ENCODE peak calls at places on chromosomes 12 and 14, in five cellular contexts. One of them, this sample, is unnamed.

GRCh38 chr12:108306014-108306501 is 33.1 kb downstream of the CMKLR1 start:
- DNase-seq in tibial artery: no peak
- DNase-seq in ovary: no peak
- DNase-seq in keratinocyte: no peak
- DNase-seq in fibroblast of mammary gland: peak
- DNase-seq in this sample: no peak

GRCh38 chr12:54038760-54039414 is 6.0 kb downstream of the HOXC5 start:
- DNase-seq in tibial artery: peak
- DNase-seq in ovary: peak
- DNase-seq in keratinocyte: no peak
- DNase-seq in fibroblast of mammary gland: peak
- DNase-seq in this sample: no peak

GRCh38 chr12:84697141-84697540 is 215.5 kb downstream of the SLC6A15 start:
- DNase-seq in tibial artery: no peak
- DNase-seq in ovary: no peak
- DNase-seq in keratinocyte: no peak
- DNase-seq in fibroblast of mammary gland: no peak
- DNase-seq in this sample: no peak

GRCh38 chr14:50774542-50775267 is 56.3 kb downstream of the NIN start:
- DNase-seq in tibial artery: peak
- DNase-seq in ovary: no peak
- DNase-seq in keratinocyte: no peak
- DNase-seq in fibroblast of mammary gland: peak
- DNase-seq in this sample: no peak

GRCh38 chr12:91142184-91142583 is 30.9 kb upstream of the LUM start:
- DNase-seq in tibial artery: no peak
- DNase-seq in ovary: peak
- DNase-seq in keratinocyte: no peak
- DNase-seq in fibroblast of mammary gland: peak
- DNase-seq in this sample: no peak

GRCh38 chr14:61466249-61466904 is 145.0 kb downstream of the PRKCH start:
- DNase-seq in tibial artery: peak
- DNase-seq in ovary: peak
- DNase-seq in keratinocyte: peak
- DNase-seq in fibroblast of mammary gland: peak
- DNase-seq in this sample: peak

GRCh38 chr12:92068441-92068840 is 77.2 kb downstream of the BTG1 start:
- DNase-seq in tibial artery: no peak
- DNase-seq in ovary: no peak
- DNase-seq in keratinocyte: no peak
- DNase-seq in fibroblast of mammary gland: no peak
- DNase-seq in this sample: no peak

GRCh38 chr12:127579446-127579845 is 687.5 kb upstream of the TMEM132C start:
- DNase-seq in tibial artery: no peak
- DNase-seq in ovary: no peak
- DNase-seq in keratinocyte: no peak
- DNase-seq in fibroblast of mammary gland: no peak
- DNase-seq in this sample: no peak

GRCh38 chr14:101963052-101963451 is 1.3 kb upstream of the DYNC1H1 start:
- DNase-seq in tibial artery: no peak
- DNase-seq in ovary: no peak
- DNase-seq in keratinocyte: no peak
- DNase-seq in fibroblast of mammary gland: no peak
- DNase-seq in this sample: no peak

GRCh38 chr12:6786416-6787094 is 2.8 kb upstream of the CD4 start:
- DNase-seq in tibial artery: no peak
- DNase-seq in ovary: no peak
- DNase-seq in keratinocyte: no peak
- DNase-seq in fibroblast of mammary gland: no peak
- DNase-seq in this sample: no peak

GRCh38 chr12:57693317-57693658 is 644 bp upstream of the OS9 start:
- DNase-seq in tibial artery: no peak
- DNase-seq in ovary: no peak
- DNase-seq in keratinocyte: no peak
- DNase-seq in fibroblast of mammary gland: no peak
- DNase-seq in this sample: no peak

GRCh38 chr14:55873229-55873628 is 245.0 kb upstream of the PELI2 start:
- DNase-seq in tibial artery: no peak
- DNase-seq in ovary: no peak
- DNase-seq in keratinocyte: no peak
- DNase-seq in fibroblast of mammary gland: no peak
- DNase-seq in this sample: no peak

GRCh38 chr14:77053046-77053841 is 24.7 kb upstream of the IRF2BPL start:
- DNase-seq in tibial artery: peak
- DNase-seq in ovary: peak
- DNase-seq in keratinocyte: no peak
- DNase-seq in fibroblast of mammary gland: no peak
- DNase-seq in this sample: peak
- TF ChIP-seq CTCF in tibial artery: peak
- TF ChIP-seq CTCF in ovary: peak
- TF ChIP-seq CTCF in keratinocyte: peak
- TF ChIP-seq CTCF in fibroblast of mammary gland: peak
- TF ChIP-seq CTCF in this sample: peak

GRCh38 chr12:15011162-15011561 is 38.3 kb downstream of the PDE6H start:
- DNase-seq in tibial artery: no peak
- DNase-seq in ovary: no peak
- DNase-seq in keratinocyte: no peak
- DNase-seq in fibroblast of mammary gland: peak
- DNase-seq in this sample: no peak
- TF ChIP-seq CTCF in tibial artery: no peak
- TF ChIP-seq CTCF in ovary: no peak
- TF ChIP-seq CTCF in keratinocyte: peak
- TF ChIP-seq CTCF in fibroblast of mammary gland: peak
- TF ChIP-seq CTCF in this sample: no peak

GRCh38 chr12:100133200-100133599 is 9.5 kb downstream of the BLTP3B start:
- DNase-seq in tibial artery: no peak
- DNase-seq in ovary: no peak
- DNase-seq in keratinocyte: no peak
- DNase-seq in fibroblast of mammary gland: no peak
- DNase-seq in this sample: no peak

GRCh38 chr12:100127766-100128508 is 14.7 kb downstream of the BLTP3B start:
- DNase-seq in tibial artery: no peak
- DNase-seq in ovary: no peak
- DNase-seq in keratinocyte: no peak
- DNase-seq in fibroblast of mammary gland: peak
- DNase-seq in this sample: no peak

GRCh38 chr12:100123316-100124095 is 19.2 kb downstream of the BLTP3B start:
- DNase-seq in tibial artery: no peak
- DNase-seq in ovary: no peak
- DNase-seq in keratinocyte: no peak
- DNase-seq in fibroblast of mammary gland: no peak
- DNase-seq in this sample: no peak

DNA sequence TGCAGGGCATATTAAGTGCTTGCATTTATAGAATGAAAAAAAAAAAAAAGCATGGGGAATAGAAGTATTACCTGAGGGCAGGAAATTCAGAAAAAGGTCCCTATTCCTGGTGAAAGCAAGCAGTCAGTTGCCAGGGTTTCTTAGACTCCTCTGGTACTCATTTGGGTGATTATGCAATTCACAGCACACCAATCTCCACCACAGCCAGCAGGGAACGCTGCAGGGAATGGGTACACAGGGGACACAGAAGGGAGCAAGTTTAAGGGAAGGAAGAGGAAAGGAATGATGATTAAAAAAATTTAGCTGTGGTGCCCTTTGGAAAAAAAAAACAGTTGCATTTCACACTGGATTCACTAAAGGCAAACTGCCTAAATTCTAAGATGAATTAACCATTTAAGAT is 14.2 kb downstream of the BLTP3B start:
- DNase-seq in tibial artery: peak
- DNase-seq in ovary: no peak
- DNase-seq in keratinocyte: peak
- DNase-seq in fibroblast of mammary gland: peak
- DNase-seq in this sample: peak
- TF ChIP-seq CTCF in tibial artery: peak
- TF ChIP-seq CTCF in ovary: no peak
- TF ChIP-seq CTCF in keratinocyte: peak
- TF ChIP-seq CTCF in fibroblast of mammary gland: peak
- TF ChIP-seq CTCF in this sample: peak

GRCh38 chr12:78612224-78612623 is 252.3 kb upstream of the SYT1 start:
- DNase-seq in tibial artery: no peak
- DNase-seq in ovary: no peak
- DNase-seq in keratinocyte: no peak
- DNase-seq in fibroblast of mammary gland: no peak
- DNase-seq in this sample: no peak

GRCh38 chr12:78622529-78623221 is 241.9 kb upstream of the SYT1 start:
- DNase-seq in tibial artery: no peak
- DNase-seq in ovary: no peak
- DNase-seq in keratinocyte: no peak
- DNase-seq in fibroblast of mammary gland: no peak
- DNase-seq in this sample: no peak

DNA sequence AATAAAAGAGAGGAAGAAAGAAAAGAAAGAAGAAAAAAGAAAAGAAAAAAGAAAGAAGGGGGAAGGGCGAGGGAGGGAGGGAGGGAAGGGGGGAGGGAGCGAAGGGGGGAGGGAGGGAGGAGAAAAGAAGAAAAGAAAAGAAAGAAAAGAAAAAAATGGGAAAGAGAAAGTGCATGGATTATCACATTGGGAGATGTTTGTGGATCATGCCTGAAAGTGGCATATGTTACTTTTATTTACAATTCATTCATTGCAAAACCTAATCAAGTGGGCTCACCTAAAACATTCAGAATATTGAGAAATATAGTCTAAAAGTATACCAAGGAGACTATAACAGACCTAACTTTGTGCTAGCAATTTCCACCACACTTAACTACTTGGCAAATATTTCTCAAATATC is 246.9 kb upstream of the SYT1 start:
- DNase-seq in tibial artery: no peak
- DNase-seq in ovary: no peak
- DNase-seq in keratinocyte: no peak
- DNase-seq in fibroblast of mammary gland: no peak
- DNase-seq in this sample: no peak
- TF ChIP-seq CTCF in tibial artery: no peak
- TF ChIP-seq CTCF in ovary: no peak
- TF ChIP-seq CTCF in keratinocyte: no peak
- TF ChIP-seq CTCF in fibroblast of mammary gland: no peak
- TF ChIP-seq CTCF in this sample: no peak